ENCODE peak calls at places on chromosome 12, in seven cellular contexts. G is GM12878, V is GM12891, R is SK-N-SH, U is K562, X is H1, O is HepG2. N is an unnamed sample.

GRCh38 chr12:67728296-67728666 is 79.7 kb downstream of the DYRK2 start:
- DNase-seq in G (no peak), V (no peak), R (peak), U (no peak), X (no peak), O (no peak), N (no peak)

GRCh38 chr12:92719674-92720073 is 16.9 kb downstream of the PLEKHG7 start:
- DNase-seq in G (no peak), V (no peak), R (no peak), U (no peak), X (no peak), O (no peak), N (no peak)

GRCh38 chr12:85829391-85829790 is 6.8 kb downstream of the RASSF9 start:
- DNase-seq in G (no peak), V (no peak), R (no peak), U (no peak), X (no peak), O (no peak), N (no peak)

GRCh38 chr12:95212576-95212975 is 4.7 kb downstream of the FGD6 start:
- DNase-seq in G (no peak), V (no peak), R (no peak), U (no peak), X (no peak), O (no peak), N (no peak)

GRCh38 chr12:46891306-46891705 is 65.5 kb upstream of the SLC38A4 start:
- DNase-seq in G (no peak), V (no peak), R (no peak), U (no peak), X (no peak), O (no peak), N (no peak)

GRCh38 chr12:12788675-12789368 is 3.4 kb downstream of the APOLD1 start:
- DNase-seq in G (no peak), V (no peak), R (peak), U (peak), X (no peak), O (peak), N (no peak)

GRCh38 chr12:70306676-70307075 is 59.4 kb upstream of the KCNMB4 start:
- DNase-seq in G (no peak), V (no peak), R (no peak), U (no peak), X (no peak), O (no peak), N (no peak)

GRCh38 chr12:6235499-6235898 is 35.3 kb downstream of the CD9 start:
- DNase-seq in G (no peak), V (no peak), R (no peak), U (no peak), X (no peak), O (peak), N (no peak)

GRCh38 chr12:18045446-18046001 is 44.5 kb downstream of the RERGL start:
- DNase-seq in G (no peak), V (no peak), R (no peak), U (peak), X (no peak), O (no peak), N (no peak)

GRCh38 chr12:64221656-64222010 is 463 bp downstream of the KICS2 start:
- DNase-seq in G (peak), V (no peak), R (peak), U (peak), X (peak), O (peak), N (no peak)

GRCh38 chr12:6165418-6165817 is 34.8 kb upstream of the CD9 start:
- DNase-seq in G (no peak), V (no peak), R (no peak), U (no peak), X (no peak), O (no peak), N (no peak)

GRCh38 chr12:1808036-1808797 is 12.1 kb upstream of the LRTM2 start:
- DNase-seq in G (no peak), V (no peak), R (no peak), U (no peak), X (no peak), O (no peak), N (no peak)

GRCh38 chr12:96751626-96752025 is 155.4 kb upstream of the NEDD1 start:
- DNase-seq in G (no peak), V (no peak), R (no peak), U (no peak), X (no peak), O (no peak), N (no peak)

GRCh38 chr12:90741611-90742010 is 213.4 kb downstream of the CCER1 start:
- DNase-seq in G (no peak), V (no peak), R (no peak), U (no peak), X (no peak), O (no peak), N (no peak)

GRCh38 chr12:120041386-120042231 is 52.6 kb downstream of the BICDL1 start:
- DNase-seq in G (no peak), V (no peak), R (no peak), U (no peak), X (no peak), O (peak), N (no peak)

GRCh38 chr12:19236656-19237055 is 107.1 kb downstream of the PLEKHA5 start:
- DNase-seq in G (no peak), V (no peak), R (no peak), U (no peak), X (no peak), O (no peak), N (no peak)

GRCh38 chr12:82176761-82177490 is 181.3 kb downstream of the CCDC59 start:
- DNase-seq in G (no peak), V (no peak), R (no peak), U (no peak), X (no peak), O (no peak), N (no peak)

GRCh38 chr12:96982671-96983070 is 75.6 kb downstream of the NEDD1 start:
- DNase-seq in G (no peak), V (no peak), R (no peak), U (no peak), X (no peak), O (no peak), N (no peak)

GRCh38 chr12:65067383-65067782 is 53.7 kb downstream of the WIF1 start:
- DNase-seq in G (no peak), V (no peak), R (no peak), U (no peak), X (no peak), O (no peak), N (no peak)

GRCh38 chr12:64019654-64020053 is 175.2 kb downstream of the SRGAP1 start:
- DNase-seq in G (no peak), V (no peak), R (no peak), U (no peak), X (no peak), O (no peak), N (no peak)

GRCh38 chr12:52191841-52192791 is at the start of gene KRT80:
- DNase-seq in G (no peak), V (no peak), R (peak), U (no peak), X (no peak), O (peak), N (no peak)

GRCh38 chr12:41361791-41362190 is 173.7 kb downstream of the PDZRN4 start:
- DNase-seq in G (no peak), V (no peak), R (peak), U (no peak), X (no peak), O (no peak), N (no peak)

GRCh38 chr12:69173358-69173757 is 66.0 kb upstream of the CPSF6 start:
- DNase-seq in G (no peak), V (no peak), R (no peak), U (no peak), X (no peak), O (no peak), N (no peak)

GRCh38 chr12:130162771-130163460 is 652 bp downstream of the FZD10 start:
- DNase-seq in G (no peak), V (no peak), R (peak), U (no peak), X (no peak), O (no peak), N (no peak)

GRCh38 chr12:71581206-71581605 is 82.4 kb downstream of the ZFC3H1 start:
- DNase-seq in G (no peak), V (no peak), R (no peak), U (no peak), X (no peak), O (no peak), N (no peak)

GRCh38 chr12:89334770-89335169 is 17.5 kb downstream of the DUSP6 start:
- DNase-seq in G (no peak), V (no peak), R (no peak), U (no peak), X (no peak), O (no peak), N (no peak)

GRCh38 chr12:5257763-5258475 is 174.0 kb upstream of the NTF3 start:
- DNase-seq in G (no peak), V (no peak), R (no peak), U (no peak), X (no peak), O (no peak), N (no peak)

GRCh38 chr12:89875809-89876208 is 167.2 kb upstream of the ATP2B1 start:
- DNase-seq in G (no peak), V (no peak), R (no peak), U (no peak), X (no peak), O (no peak), N (no peak)

GRCh38 chr12:56084958-56085543 is 5.1 kb downstream of the ERBB3 start:
- DNase-seq in G (no peak), V (no peak), R (no peak), U (peak), X (no peak), O (no peak), N (no peak)

GRCh38 chr12:89574736-89575208 is 48.9 kb upstream of the POC1B start:
- DNase-seq in G (no peak), V (no peak), R (no peak), U (peak), X (no peak), O (peak), N (no peak)

GRCh38 chr12:12376636-12377448 is 20.0 kb downstream of the BORCS5 start:
- DNase-seq in G (peak), V (peak), R (peak), U (peak), X (no peak), O (peak), N (peak)

GRCh38 chr12:66066071-66066928 is 64.2 kb downstream of the LLPH start:
- DNase-seq in G (peak), V (no peak), R (no peak), U (no peak), X (no peak), O (peak), N (no peak)

GRCh38 chr12:21877583-21877982 is 63.6 kb downstream of the ABCC9 start:
- DNase-seq in G (no peak), V (no peak), R (no peak), U (no peak), X (no peak), O (no peak), N (no peak)

GRCh38 chr12:75205556-75205955 is 4.1 kb downstream of the KCNC2 start:
- DNase-seq in G (no peak), V (no peak), R (no peak), U (no peak), X (no peak), O (no peak), N (no peak)

GRCh38 chr12:47214771-47215170 is 135.0 kb upstream of the AMIGO2 start:
- DNase-seq in G (no peak), V (no peak), R (no peak), U (no peak), X (no peak), O (no peak), N (no peak)

GRCh38 chr12:75938189-75938588 is 93.4 kb downstream of the PHLDA1 start:
- DNase-seq in G (no peak), V (no peak), R (no peak), U (peak), X (no peak), O (no peak), N (no peak)

GRCh38 chr12:52023182-52023975 is 16.6 kb downstream of the TAMALIN start:
- DNase-seq in G (no peak), V (peak), R (peak), U (peak), X (peak), O (peak), N (peak)

GRCh38 chr12:14892726-14893442 is 7.2 kb upstream of the MGP start:
- DNase-seq in G (no peak), V (no peak), R (no peak), U (no peak), X (no peak), O (peak), N (no peak)

DNA sequence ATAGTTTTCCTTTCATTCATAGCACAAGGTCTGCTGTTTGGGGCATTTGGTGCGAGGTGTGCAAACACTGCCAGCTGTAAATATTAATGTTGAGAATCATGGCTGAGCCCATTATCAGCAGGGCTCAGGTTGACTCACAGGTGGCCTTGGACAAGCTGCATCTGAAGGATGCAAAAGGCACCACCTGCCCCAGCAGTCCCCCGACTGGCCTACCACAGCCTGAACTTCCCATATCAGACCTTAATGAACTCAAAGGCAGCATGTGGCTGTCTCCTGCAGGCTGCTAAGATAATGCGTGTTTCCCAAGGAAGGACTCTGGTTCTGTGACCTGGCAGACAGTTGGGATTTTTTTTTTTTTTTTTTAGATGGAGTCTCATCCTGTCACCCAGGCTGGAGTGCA is 93.3 kb upstream of the MAP1LC3B2 start:
- DNase-seq in G (no peak), V (no peak), R (no peak), U (no peak), X (no peak), O (no peak), N (no peak)
- TF ChIP-seq TAF1 in G (no peak), V (no peak), R (no peak), U (no peak), X (no peak), O (no peak), N (no peak)

GRCh38 chr12:27000962-27001361 is 13.2 kb downstream of the TM7SF3 start:
- DNase-seq in G (no peak), V (no peak), R (no peak), U (no peak), X (no peak), O (no peak), N (no peak)
- TF ChIP-seq TAF1 in G (no peak), V (no peak), R (no peak), U (no peak), X (no peak), O (no peak), N (no peak)

GRCh38 chr12:112945515-112945914 is 7.2 kb downstream of the OAS3 start:
- DNase-seq in G (no peak), V (no peak), R (no peak), U (no peak), X (no peak), O (no peak), N (no peak)
- TF ChIP-seq TAF1 in G (no peak), V (no peak), R (no peak), U (no peak), X (no peak), O (no peak), N (no peak)

GRCh38 chr12:102513272-102513671 is 32.9 kb upstream of the IGF1 start:
- DNase-seq in G (peak), V (no peak), R (no peak), U (no peak), X (no peak), O (no peak), N (peak)
- TF ChIP-seq TAF1 in G (no peak), V (no peak), R (no peak), U (no peak), X (no peak), O (no peak), N (no peak)

DNA sequence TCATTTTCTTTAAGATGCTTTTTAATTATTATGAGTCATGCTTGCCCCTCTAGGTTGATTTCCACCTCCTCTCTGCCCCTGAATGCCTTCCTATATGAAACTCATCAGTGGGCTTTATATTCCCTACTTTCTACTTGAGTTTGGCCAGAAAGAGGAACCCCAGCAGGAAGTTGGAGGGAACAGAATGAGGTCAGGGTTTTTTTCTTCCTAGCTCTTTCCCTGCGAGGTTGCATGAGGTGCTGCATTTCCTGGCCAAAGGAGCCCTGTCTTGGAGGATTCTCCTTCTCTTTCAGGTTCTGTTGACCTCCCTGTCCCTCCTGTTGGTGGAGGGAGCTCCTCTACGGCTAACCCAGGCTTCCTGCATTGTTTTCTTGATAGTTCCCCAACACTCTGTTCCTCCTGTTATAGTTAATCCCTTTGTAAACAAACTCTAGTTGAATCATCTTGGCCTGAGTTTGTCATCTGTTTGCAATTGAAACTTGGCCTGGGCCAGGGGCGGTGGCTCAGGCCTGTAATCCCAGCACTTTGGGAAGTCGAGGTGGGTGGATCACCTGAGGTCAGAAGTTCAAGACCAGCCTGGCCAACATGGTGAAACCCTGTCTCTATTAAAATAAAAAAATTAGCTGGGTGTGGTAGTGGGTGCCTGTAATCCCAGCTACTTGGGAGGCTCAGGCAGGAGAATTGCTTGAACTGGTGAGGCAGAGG is 15.3 kb upstream of the SPIC start:
- DNase-seq in G (no peak), V (no peak), R (no peak), U (no peak), X (no peak), O (peak), N (no peak)
- TF ChIP-seq TAF1 in G (no peak), V (no peak), R (no peak), U (no peak), X (no peak), O (no peak), N (no peak)

GRCh38 chr12:30019386-30020140 is 235.8 kb upstream of the TMTC1 start:
- DNase-seq in G (no peak), V (no peak), R (peak), U (no peak), X (no peak), O (no peak), N (no peak)
- TF ChIP-seq TAF1 in G (no peak), V (no peak), R (no peak), U (no peak), X (no peak), O (no peak), N (no peak)

GRCh38 chr12:8661751-8662150 is 875 bp downstream of the MFAP5 start:
- DNase-seq in G (no peak), V (no peak), R (no peak), U (no peak), X (no peak), O (no peak), N (no peak)

GRCh38 chr12:8662592-8662991 is at the start of gene MFAP5:
- DNase-seq in G (no peak), V (no peak), R (no peak), U (no peak), X (no peak), O (no peak), N (no peak)

GRCh38 chr12:8658361-8658760 is 4.3 kb downstream of the MFAP5 start:
- DNase-seq in G (no peak), V (no peak), R (no peak), U (no peak), X (no peak), O (no peak), N (no peak)

GRCh38 chr12:8664228-8664963 is 1.8 kb upstream of the MFAP5 start:
- DNase-seq in G (no peak), V (no peak), R (no peak), U (no peak), X (no peak), O (no peak), N (no peak)

GRCh38 chr12:8661016-8661415 is 1.6 kb downstream of the MFAP5 start:
- DNase-seq in G (no peak), V (no peak), R (no peak), U (no peak), X (no peak), O (no peak), N (no peak)
- TF ChIP-seq TAF1 in G (no peak), V (no peak), R (no peak), U (no peak), X (no peak), O (no peak), N (no peak)

DNA sequence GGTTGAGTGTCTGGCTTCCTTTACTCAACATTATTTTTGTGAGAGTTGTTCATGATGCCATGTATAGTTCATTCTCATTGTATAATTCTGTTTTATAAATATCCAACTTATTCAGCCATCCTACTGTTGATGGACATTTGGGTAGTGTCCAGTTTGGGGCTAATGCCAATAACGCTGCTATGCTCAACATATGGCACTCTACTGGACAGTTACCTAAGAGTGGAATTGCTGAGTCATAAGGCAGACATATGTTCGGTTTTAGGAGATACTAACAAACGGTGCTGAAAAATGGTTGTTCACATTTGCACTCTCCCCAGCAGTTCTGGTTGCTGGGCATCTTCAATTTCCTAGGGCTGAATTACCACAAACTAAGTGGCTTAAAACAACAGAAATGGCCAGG is 28.7 kb upstream of the P2RX4 start:
- DNase-seq in G (no peak), V (no peak), R (no peak), U (no peak), X (no peak), O (no peak), N (no peak)
- TF ChIP-seq TAF1 in G (no peak), V (no peak), R (no peak), U (no peak), X (no peak), O (no peak), N (no peak)

DNA sequence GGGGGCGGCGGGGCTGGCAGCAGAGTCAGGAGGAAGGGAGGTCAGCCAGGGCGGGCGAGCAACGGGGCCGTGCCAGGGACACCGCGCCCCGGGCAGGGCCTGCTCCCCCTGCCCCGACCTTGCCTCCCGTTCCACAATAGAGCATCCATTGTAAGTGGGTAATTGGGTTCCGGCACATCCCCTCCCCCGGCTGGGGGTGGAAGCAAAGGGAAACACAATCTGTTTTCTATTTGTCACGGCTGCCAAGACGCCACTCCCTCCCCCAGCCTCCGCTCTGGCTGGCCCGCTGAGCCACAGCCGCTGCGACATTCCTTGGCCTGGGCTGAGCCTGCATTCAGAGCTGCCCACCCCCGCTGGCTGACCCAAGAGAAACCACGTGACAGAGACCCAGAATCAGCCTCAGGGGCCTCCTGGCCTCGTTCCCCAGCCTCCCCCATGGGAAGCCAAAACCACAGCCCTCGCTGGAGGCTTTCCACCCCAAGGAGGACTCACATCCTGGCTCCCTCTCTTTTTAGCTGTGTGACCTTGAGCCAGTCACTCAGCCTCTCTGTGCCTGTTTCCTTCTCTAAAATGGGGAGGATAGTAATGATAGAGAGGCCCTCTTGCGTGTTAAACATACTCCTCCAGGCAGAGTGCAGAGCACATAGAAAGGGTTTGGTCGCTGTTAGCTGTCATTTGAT is 117.6 kb downstream of the SCARB1 start:
- DNase-seq in G (no peak), V (peak), R (peak), U (peak), X (peak), O (peak), N (no peak)
- TF ChIP-seq TAF1 in G (no peak), V (no peak), R (peak), U (no peak), X (peak), O (no peak), N (no peak)

GRCh38 chr12:106044773-106045172 is 94.0 kb downstream of the NUAK1 start:
- DNase-seq in G (no peak), V (no peak), R (peak), U (no peak), X (no peak), O (no peak), N (no peak)
- TF ChIP-seq TAF1 in G (no peak), V (no peak), R (no peak), U (no peak), X (no peak), O (no peak), N (no peak)